ENCODE peak calls at places on chromosomes 11 and 22, in ten cellular contexts. J is SK-N-SH, V is H9, X is fibroblast of lung, K is endothelial cell of umbilical vein, O is colonic mucosa, R is HCT116, Y is neural progenitor cell, A is IMR-90, B is HepG2. T is an unnamed sample.
A peak's percentile ranks its signal among the peaks of the same experiment; 100 is the strongest.

GRCh38 chr11:122703541-122704272 is 48.2 kb downstream of the UBASH3B start:
- DNase-seq in J (no peak), V (no peak), X (peak; percentile 56), K (peak; percentile 59), O (no peak), R (no peak), Y (no peak), A (no peak), B (no peak), T (no peak)

GRCh38 chr11:115613986-115614625 is 109.9 kb upstream of the CADM1 start:
- DNase-seq in J (no peak), V (no peak), X (peak; percentile 87), K (no peak), O (no peak), R (no peak), Y (no peak), A (peak; percentile 90), B (peak; percentile 12), T (no peak)

GRCh38 chr22:19919701-19920363 is 21.7 kb upstream of the COMT start:
- DNase-seq in J (no peak), V (no peak), X (no peak), K (no peak), O (no peak), R (no peak), Y (no peak), A (no peak), B (no peak), T (no peak)

GRCh38 chr11:65051389-65051858 is 6.9 kb downstream of the NAALADL1 start:
- DNase-seq in J (no peak), V (no peak), X (peak; percentile 13), K (no peak), O (no peak), R (no peak), Y (no peak), A (no peak), B (no peak), T (no peak)

GRCh38 chr11:77725433-77725832 is 87.8 kb upstream of the CLNS1A start:
- DNase-seq in J (no peak), V (no peak), X (no peak), K (no peak), O (no peak), R (no peak), Y (no peak), A (no peak), B (no peak), T (no peak)

GRCh38 chr22:45163074-45163416 is 680 bp upstream of the NUP50 start:
- DNase-seq in J (peak; percentile 57), V (peak; percentile 42), X (peak; percentile 49), K (no peak), O (no peak), R (no peak), Y (peak; percentile 65), A (peak; percentile 54), B (no peak), T (no peak)

GRCh38 chr11:105372214-105372613 is 232.6 kb upstream of the CARD18 start:
- DNase-seq in J (no peak), V (no peak), X (no peak), K (peak; percentile 12), O (no peak), R (no peak), Y (no peak), A (no peak), B (no peak), T (no peak)

GRCh38 chr22:18121436-18122253 is 11.0 kb downstream of the TUBA8 start:
- DNase-seq in J (no peak), V (peak; percentile 47), X (no peak), K (peak; percentile 7), O (no peak), R (no peak), Y (peak; percentile 71), A (no peak), B (peak; percentile 43), T (no peak)

GRCh38 chr11:88814076-88814475 is 251.7 kb downstream of the GRM5 start:
- DNase-seq in J (no peak), V (no peak), X (no peak), K (no peak), O (no peak), R (no peak), Y (no peak), A (no peak), B (no peak), T (no peak)

GRCh38 chr11:46380340-46381045 is 976 bp upstream of the MDK start:
- DNase-seq in J (peak; percentile 87), V (peak; percentile 89), X (peak; percentile 51), K (peak; percentile 67), O (peak; percentile 93), R (no peak), Y (peak; percentile 91), A (no peak), B (peak; percentile 78), T (peak; percentile 92)

GRCh38 chr11:99422581-99423434 is 402.1 kb downstream of the CNTN5 start:
- DNase-seq in J (no peak), V (peak; percentile 32), X (peak; percentile 3), K (no peak), O (no peak), R (no peak), Y (no peak), A (peak; percentile 1), B (no peak), T (no peak)

DNA sequence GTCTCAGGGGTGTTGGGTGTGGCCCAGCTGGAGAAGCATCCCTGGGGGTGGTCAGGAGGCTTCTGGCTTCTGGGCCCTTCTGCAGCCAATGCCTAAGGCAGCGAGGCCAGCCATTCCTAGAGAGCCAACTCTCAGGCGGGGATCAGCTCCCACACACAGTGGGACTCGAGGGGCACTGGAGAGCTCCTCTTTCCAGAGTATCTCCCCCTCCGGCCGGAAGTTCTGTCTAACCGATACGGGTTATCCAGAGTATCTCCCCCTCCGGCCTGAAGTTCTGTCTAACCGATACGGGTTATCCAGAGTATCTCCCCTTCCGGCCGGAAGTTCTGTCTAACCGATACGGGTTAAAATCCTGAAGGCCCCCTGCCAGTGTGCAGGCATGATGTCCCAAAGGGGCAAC is 71.2 kb upstream of the B3GAT1 start:
- DNase-seq in J (no peak), V (peak; percentile 14), X (no peak), K (no peak), O (no peak), R (no peak), Y (no peak), A (no peak), B (no peak), T (no peak)
- H3K9ac ChIP-seq in J (no peak overlapping the region), V (no peak overlapping the region), X (no peak overlapping the region), K (no peak overlapping the region), O (no peak overlapping the region), R (no peak overlapping the region), Y (no peak overlapping the region), A (no peak overlapping the region), B (no peak overlapping the region), T (no peak overlapping the region)

DNA sequence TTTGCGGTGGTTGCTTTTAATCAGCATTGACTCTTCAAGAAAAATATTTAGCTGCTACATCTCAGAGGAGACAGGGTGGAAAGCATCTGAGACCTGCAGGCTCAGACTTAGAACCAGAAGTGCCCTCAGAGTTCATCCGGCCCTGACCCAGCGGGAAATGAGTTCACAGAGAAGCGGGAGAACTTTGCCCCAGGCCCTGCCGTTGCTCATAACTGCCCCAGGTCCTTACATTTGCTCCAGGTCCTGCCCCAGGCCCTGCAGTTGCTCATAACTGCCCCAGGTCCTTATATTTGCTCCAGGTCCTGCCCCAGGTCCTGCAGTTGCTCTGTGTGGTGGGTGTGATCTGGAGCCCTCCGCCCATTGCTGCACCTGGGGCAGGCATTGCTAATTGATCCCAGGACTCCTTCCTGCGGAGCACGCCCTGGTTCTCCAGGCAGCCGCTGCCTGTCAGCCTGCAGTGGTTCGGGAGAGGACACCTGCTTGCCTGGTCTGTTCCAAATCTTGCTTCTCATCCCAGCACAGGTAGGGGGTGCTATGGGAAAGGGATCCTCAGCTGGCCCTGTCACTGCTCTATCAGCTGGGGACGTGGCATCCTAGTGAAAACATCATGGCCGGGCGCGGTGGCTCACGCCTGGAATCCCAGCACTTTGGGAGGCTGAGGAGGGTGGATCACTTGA is 58.1 kb upstream of the PPP6R3 start:
- DNase-seq in J (no peak), V (peak; percentile 67), X (no peak), K (no peak), O (no peak), R (no peak), Y (peak; percentile 19), A (no peak), B (no peak), T (no peak)
- TF ChIP-seq CTCF in J (no peak), V (peak; percentile 51), X (no peak), K (no peak), O (no peak), R (peak; percentile 26), Y (peak; percentile 35), A (no peak), B (peak; percentile 44), T (no peak)

GRCh38 chr22:36741204-36741793 is 34.6 kb downstream of the IFT27 start:
- DNase-seq in J (peak; percentile 75), V (peak; percentile 54), X (no peak), K (no peak), O (no peak), R (peak; percentile 46), Y (peak; percentile 30), A (no peak), B (no peak), T (no peak)

GRCh38 chr22:36740716-36741115 is 35.2 kb downstream of the IFT27 start:
- DNase-seq in J (no peak), V (peak; percentile 0), X (no peak), K (no peak), O (no peak), R (no peak), Y (no peak), A (no peak), B (no peak), T (no peak)

GRCh38 chr22:36738416-36739020 is 35.0 kb upstream of the CACNG2 start:
- DNase-seq in J (no peak), V (peak; percentile 9), X (no peak), K (no peak), O (no peak), R (no peak), Y (no peak), A (no peak), B (no peak), T (no peak)

GRCh38 chr22:36737776-36738175 is 34.2 kb upstream of the CACNG2 start:
- DNase-seq in J (no peak), V (peak; percentile 12), X (no peak), K (no peak), O (peak; percentile 81), R (no peak), Y (no peak), A (no peak), B (no peak), T (no peak)

DNA sequence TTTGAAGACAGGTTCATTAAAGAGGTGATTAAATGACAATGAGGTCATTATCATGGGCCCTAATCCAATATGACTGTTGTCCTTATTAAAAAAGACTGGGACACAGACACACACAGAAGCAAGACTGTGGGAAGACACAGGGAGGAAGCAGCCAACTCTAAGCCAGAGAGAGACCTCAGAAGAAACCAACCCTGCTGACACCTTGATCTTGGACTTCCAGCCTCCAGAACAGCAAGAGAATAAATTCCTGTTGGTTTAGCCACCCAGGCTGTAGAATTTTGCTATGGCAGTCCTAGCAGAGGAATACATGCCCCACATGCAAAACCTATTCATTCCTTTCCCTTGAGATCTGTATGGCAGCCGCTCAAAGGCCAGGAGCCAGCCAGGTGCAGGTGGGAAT is 35.6 kb upstream of the CACNG2 start:
- DNase-seq in J (no peak), V (no peak), X (no peak), K (no peak), O (no peak), R (no peak), Y (no peak), A (no peak), B (no peak), T (no peak)
- H3K4me1 ChIP-seq in J (peaks cover 8% of the 10 kb centered on the region), V (no peaks in the 10 kb centered on the region), X (no peaks in the 10 kb centered on the region), K (no peaks in the 10 kb centered on the region), O (peaks cover 5% of the 10 kb centered on the region), R (no peaks in the 10 kb centered on the region), Y (no peaks in the 10 kb centered on the region), A (no peaks in the 10 kb centered on the region), B (no peaks in the 10 kb centered on the region), T (no peaks in the 10 kb centered on the region)

GRCh38 chr11:118435233-118435892 is 929 bp upstream of the KMT2A start:
- DNase-seq in J (peak; percentile 83), V (peak; percentile 93), X (peak; percentile 53), K (peak; percentile 76), O (peak; percentile 63), R (peak; percentile 18), Y (peak; percentile 96), A (peak; percentile 20), B (peak; percentile 75), T (peak; percentile 83)
- H3K9ac ChIP-seq in J (peak overlapping the region; percentile 63), V (peak overlapping the region; percentile 51), X (peak overlapping the region; percentile 51), K (no peak overlapping the region), O (peak overlapping the region; percentile 89), R (peak overlapping the region; percentile 79), Y (no peak overlapping the region), A (peak overlapping the region; percentile 83), B (peak overlapping the region; percentile 72), T (peak overlapping the region; percentile 71)